ENCODE peak calls at places on chromosomes 2 and 18, in six cellular contexts. B is cardiac fibroblast, L is Peyer's patch, G is kidney epithelial cell, Q is astrocyte of the cerebellum, R is A549. P is an unnamed sample.

GRCh38 chr2:208142925-208143799 is 2.8 kb downstream of the CRYGB start:
- DNase-seq in L (no peak), Q (no peak), B (no peak), G (no peak), R (no peak), P (no peak)

GRCh38 chr2:41610501-41611242 is 437.1 kb upstream of the PKDCC start:
- DNase-seq in R (no peak), G (no peak), B (peak; percentile 87), L (no peak), Q (no peak), P (peak; percentile 13)

GRCh38 chr2:241279413-241279812 is 36.1 kb downstream of the HDLBP start:
- DNase-seq in G (no peak), L (no peak), B (peak; percentile 52), Q (no peak), R (no peak), P (peak; percentile 80)

GRCh38 chr2:29022455-29023128 is 41.5 kb downstream of the TOGARAM2 start:
- DNase-seq in B (no peak), G (no peak), R (no peak), Q (peak; percentile 74), L (no peak), P (no peak)

GRCh38 chr2:138104071-138104470 is 139.8 kb downstream of the HNMT start:
- DNase-seq in B (no peak), G (no peak), Q (no peak), L (no peak), R (no peak), P (no peak)

GRCh38 chr18:3340682-3341097 is 78.8 kb downstream of the MYL12B start:
- DNase-seq in B (no peak), L (no peak), R (no peak), Q (no peak), G (peak; percentile 54), P (peak; percentile 94)

GRCh38 chr2:141029424-141030078 is 1101.3 kb downstream of the LRP1B start:
- DNase-seq in G (no peak), L (no peak), B (no peak), R (no peak), Q (no peak), P (no peak)

GRCh38 chr2:146984014-146984413 is 860.8 kb upstream of the ACVR2A start:
- DNase-seq in B (no peak), Q (no peak), L (no peak), G (no peak), R (no peak), P (no peak)

GRCh38 chr2:70328921-70329561 is 27.2 kb upstream of the FAM136A start:
- DNase-seq in R (peak; percentile 68), G (peak; percentile 61), B (no peak), L (no peak), Q (no peak), P (no peak)

GRCh38 chr2:28752608-28752984 is 966 bp downstream of the PPP1CB start:
- DNase-seq in L (no peak), B (peak; percentile 19), R (no peak), G (no peak), Q (no peak), P (no peak)

GRCh38 chr2:9166579-9167392 is 39.8 kb upstream of the ASAP2 start:
- DNase-seq in L (no peak), G (no peak), R (no peak), Q (no peak), B (no peak), P (no peak)

GRCh38 chr2:88265352-88265960 is 95.3 kb downstream of the THNSL2 start:
- DNase-seq in R (peak; percentile 18), Q (peak; percentile 4), B (peak; percentile 10), L (no peak), G (no peak), P (peak; percentile 7)

GRCh38 chr2:7203056-7203467 is 285.9 kb downstream of the RNF144A start:
- DNase-seq in R (peak; percentile 71), B (peak; percentile 69), L (peak; percentile 30), Q (peak; percentile 57), G (peak; percentile 32), P (peak; percentile 45)

GRCh38 chr2:68319397-68320117 is at the start of gene CNRIP1:
- DNase-seq in B (peak; percentile 85), Q (peak; percentile 53), G (no peak), L (no peak), R (peak; percentile 49), P (peak; percentile 84)

GRCh38 chr2:189020179-189020578 is 46.0 kb downstream of the COL3A1 start:
- DNase-seq in Q (no peak), G (no peak), B (peak; percentile 18), R (no peak), L (no peak), P (peak; percentile 20)

GRCh38 chr2:189022492-189022891 is 48.3 kb downstream of the COL3A1 start:
- DNase-seq in G (no peak), R (no peak), B (peak; percentile 82), L (no peak), Q (no peak), P (peak; percentile 86)

GRCh38 chr2:189022002-189022401 is 47.8 kb downstream of the COL3A1 start:
- DNase-seq in R (no peak), G (no peak), L (no peak), Q (no peak), B (peak; percentile 94), P (peak; percentile 96)

GRCh38 chr2:189024861-189025618 is 50.9 kb downstream of the COL3A1 start:
- DNase-seq in L (no peak), B (no peak), R (peak; percentile 42), G (no peak), Q (no peak), P (no peak)
- TF ChIP-seq CTCF in L (no peak), B (peak; percentile 54), R (peak; percentile 35), G (peak; percentile 46), Q (peak; percentile 56), P (peak; percentile 51)

DNA sequence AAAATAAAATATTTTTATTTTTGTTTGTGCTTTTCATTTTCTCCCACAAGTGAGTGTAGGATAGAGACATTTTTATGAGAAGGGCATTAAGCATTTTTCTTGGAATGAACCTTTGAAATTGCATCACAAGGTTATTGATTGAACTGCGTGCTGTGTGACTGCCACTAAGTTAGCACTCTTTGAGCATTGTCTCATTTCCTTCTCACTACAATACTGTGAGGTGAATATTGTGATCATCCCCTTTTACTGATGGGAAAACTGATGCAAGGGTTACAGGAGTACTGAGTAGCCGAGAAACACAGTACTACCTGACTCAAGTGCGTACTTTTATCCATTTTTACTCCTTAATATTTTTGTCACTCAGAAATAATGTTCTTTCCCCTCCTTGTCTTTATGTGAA is 2.0 kb downstream of the NBEAL1 start:
- DNase-seq in R (no peak), B (no peak), G (no peak), L (no peak), Q (no peak), P (no peak)
- H3K4me3 ChIP-seq in R (peak overlapping the region; percentile 75), B (peak overlapping the region; percentile 77), G (peak overlapping the region; percentile 1), L (peak overlapping the region; percentile 88), Q (peak overlapping the region; percentile 93), P (peak overlapping the region; percentile 73)

GRCh38 chr2:99554238-99554637 is 64.4 kb upstream of the REV1 start:
- DNase-seq in Q (no peak), G (no peak), B (peak; percentile 2), L (no peak), R (peak; percentile 15), P (no peak)
- TF ChIP-seq CTCF in Q (peak; percentile 6), G (no peak), B (peak; percentile 9), L (no peak), R (no peak), P (peak; percentile 9)

GRCh38 chr2:144443837-144444236 is 76.1 kb downstream of the ZEB2 start:
- DNase-seq in B (no peak), R (no peak), G (no peak), L (no peak), Q (no peak), P (no peak)
- H3K4me3 ChIP-seq in B (no peak overlapping the region), R (no peak overlapping the region), G (no peak overlapping the region), L (no peak overlapping the region), Q (no peak overlapping the region), P (no peak overlapping the region)

GRCh38 chr2:18455256-18455862 is 105.1 kb downstream of the RDH14 start:
- DNase-seq in Q (no peak), L (no peak), G (no peak), B (peak; percentile 70), R (peak; percentile 5), P (peak; percentile 33)
- TF ChIP-seq CTCF in Q (peak; percentile 40), L (no peak), G (peak; percentile 43), B (peak; percentile 59), R (peak; percentile 20), P (peak; percentile 44)

GRCh38 chr18:13570216-13570615 is 156.1 kb downstream of the FAM210A start:
- DNase-seq in R (no peak), B (no peak), L (no peak), Q (no peak), G (no peak), P (no peak)

GRCh38 chr18:13565228-13565627 is 161.1 kb downstream of the FAM210A start:
- DNase-seq in Q (no peak), B (no peak), L (no peak), G (no peak), R (no peak), P (no peak)

GRCh38 chr18:13568443-13569392 is 157.6 kb downstream of the FAM210A start:
- DNase-seq in L (no peak), Q (no peak), B (no peak), R (peak; percentile 9), G (no peak), P (no peak)

GRCh38 chr18:13564579-13564978 is 161.8 kb downstream of the FAM210A start:
- DNase-seq in B (no peak), L (no peak), G (no peak), Q (no peak), R (no peak), P (no peak)

DNA sequence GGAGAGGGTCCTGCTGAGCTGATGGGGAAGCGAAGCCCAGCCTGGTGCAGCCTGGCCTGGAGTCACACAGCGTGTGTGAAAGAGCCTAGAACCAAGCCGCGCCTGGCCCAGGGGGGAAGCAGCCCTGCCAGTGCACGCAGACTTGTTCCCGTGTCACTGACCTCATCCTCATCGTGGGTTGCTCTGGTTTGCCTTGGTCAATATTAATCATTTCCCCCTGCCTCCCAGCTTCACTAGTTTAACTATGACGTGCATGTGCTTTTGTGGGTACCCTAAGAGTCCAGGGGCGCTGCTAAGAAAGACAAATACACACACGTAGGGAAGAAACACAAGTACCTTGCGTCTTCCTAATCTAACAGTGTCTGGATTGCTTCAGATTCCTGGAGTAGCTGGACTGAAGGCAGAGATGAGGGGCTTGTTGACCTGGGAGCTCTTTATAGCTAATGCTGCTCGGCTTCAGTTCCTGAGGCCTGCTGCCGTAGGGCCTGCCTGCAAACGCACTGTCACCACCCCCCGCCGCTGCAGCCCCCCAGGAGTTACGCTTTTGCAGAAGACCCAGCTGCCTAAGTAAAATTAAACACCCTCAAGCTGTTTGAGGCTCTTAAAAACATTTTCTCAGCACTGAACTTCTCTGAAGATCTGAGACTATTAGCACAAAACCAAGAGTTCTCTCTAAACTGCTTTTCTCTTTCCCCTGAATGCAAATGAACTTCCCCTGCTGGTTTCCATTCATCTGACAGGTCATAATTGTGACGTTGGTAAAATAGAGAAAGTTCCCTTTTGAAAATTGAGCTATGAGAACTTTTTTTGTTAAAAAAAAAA is 159.2 kb downstream of the FAM210A start:
- DNase-seq in B (no peak), L (peak; percentile 64), R (no peak), Q (no peak), G (no peak), P (no peak)
- H3K4me3 ChIP-seq in B (no peak overlapping the region), L (no peak overlapping the region), R (no peak overlapping the region), Q (no peak overlapping the region), G (no peak overlapping the region), P (no peak overlapping the region)